ENCODE peak calls at places on chromosome 6, in six cellular contexts. W is stomach, O is fibroblast of villous mesenchyme, J is nephron progenitor cell, S is osteocyte, M is type B pancreatic cell. N is an unnamed sample.

GRCh38 chr6:53436904-53437303 is 88.2 kb upstream of the ELOVL5 start:
- DNase-seq in W (no peak), S (no peak), J (no peak), O (peak), M (no peak), N (no peak)

GRCh38 chr6:167475947-167476346 is 151.1 kb downstream of the TTLL2 start:
- DNase-seq in O (no peak), W (no peak), M (no peak), J (no peak), S (peak), N (no peak)

GRCh38 chr6:28896505-28897392 is 27.0 kb downstream of the TRIM27 start:
- DNase-seq in O (peak), W (peak), M (peak), J (peak), S (peak), N (peak)

GRCh38 chr6:105484238-105485161 is 81.6 kb upstream of the PREP start:
- DNase-seq in O (peak), S (no peak), W (no peak), J (no peak), M (no peak), N (no peak)

GRCh38 chr6:115393821-115394220 is 666.9 kb downstream of the FRK start:
- DNase-seq in W (no peak), S (no peak), O (no peak), M (no peak), J (no peak), N (no peak)

GRCh38 chr6:158853072-158853871 is 34.1 kb upstream of the EZR start:
- DNase-seq in S (no peak), W (peak), O (peak), J (peak), M (peak), N (peak)

GRCh38 chr6:11662323-11662722 is 116.3 kb downstream of the ADTRP start:
- DNase-seq in S (no peak), M (no peak), W (no peak), O (no peak), J (no peak), N (no peak)

GRCh38 chr6:134318396-134319281 is 727 bp upstream of the SGK1 start:
- DNase-seq in M (no peak), J (no peak), W (no peak), S (no peak), O (no peak), N (no peak)

GRCh38 chr6:56482525-56482924 is 160.2 kb downstream of the DST start:
- DNase-seq in O (no peak), S (no peak), W (peak), J (no peak), M (no peak), N (no peak)

DNA sequence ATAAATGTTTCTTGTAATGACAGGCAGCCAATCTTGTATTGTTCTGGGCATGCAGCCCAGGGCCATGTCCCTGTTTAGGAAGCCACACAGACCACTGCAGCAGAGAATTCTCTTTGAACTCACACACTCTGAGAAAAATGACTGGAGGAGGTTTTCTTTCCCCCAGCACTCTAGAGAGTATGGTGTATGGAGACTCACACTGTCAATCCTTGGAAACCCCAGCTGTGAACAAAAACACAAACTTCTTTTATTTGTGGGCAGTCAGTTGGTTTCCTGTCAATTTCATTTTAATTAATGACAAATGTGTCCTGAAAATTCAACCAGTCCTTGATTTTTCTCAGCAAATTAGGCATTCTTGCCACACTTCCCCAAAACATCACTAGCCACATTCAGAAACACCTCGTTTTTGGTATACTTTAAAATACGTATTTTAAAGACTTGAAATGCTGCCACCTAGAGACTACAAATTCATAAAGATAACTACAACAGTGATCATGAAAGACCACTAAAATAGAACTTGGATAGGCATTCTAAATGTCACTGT is 52.9 kb upstream of the UFL1 start:
- DNase-seq in S (no peak), O (no peak), W (no peak), J (no peak), M (no peak), N (no peak)
- TF ChIP-seq CTCF in S (peak), O (no peak), W (no peak), J (no peak), M (peak), N (no peak)

GRCh38 chr6:27040244-27041042 is 207.1 kb upstream of the PRSS16 start:
- DNase-seq in O (no peak), M (no peak), S (no peak), J (no peak), W (no peak), N (no peak)
- TF ChIP-seq CTCF in O (no peak), M (no peak), S (no peak), J (no peak), W (no peak), N (no peak)

GRCh38 chr6:132960720-132961119 is 146.4 kb downstream of the RPS12 start:
- DNase-seq in O (no peak), S (no peak), J (no peak), M (no peak), W (no peak), N (peak)

GRCh38 chr6:132961122-132961521 is 146.8 kb downstream of the RPS12 start:
- DNase-seq in J (no peak), O (no peak), S (no peak), W (no peak), M (no peak), N (peak)

GRCh38 chr6:132962936-132963579 is 148.7 kb downstream of the RPS12 start:
- DNase-seq in O (peak), S (no peak), J (peak), M (no peak), W (peak), N (peak)

GRCh38 chr6:132959927-132960326 is 145.6 kb downstream of the RPS12 start:
- DNase-seq in M (no peak), J (no peak), W (no peak), O (no peak), S (no peak), N (no peak)

DNA sequence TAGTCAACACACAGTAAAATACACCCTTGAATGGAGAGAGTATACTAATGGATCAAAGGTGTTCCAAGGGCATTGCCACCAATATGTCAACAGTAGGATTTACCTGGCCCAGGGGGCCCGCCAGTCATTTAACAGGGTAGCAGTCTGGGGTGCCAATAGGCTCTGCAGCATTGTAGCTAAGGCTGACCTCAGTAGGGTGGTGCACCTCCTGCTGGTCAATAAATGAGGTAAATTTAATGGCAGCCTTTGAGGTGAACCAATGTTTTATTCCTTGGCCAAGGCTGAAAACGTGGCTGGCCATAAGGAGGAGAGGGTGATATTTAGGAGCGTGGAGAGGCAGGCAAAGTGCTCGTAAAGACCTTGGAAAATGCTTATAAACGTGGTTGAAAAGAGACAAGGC is 147.2 kb downstream of the RPS12 start:
- DNase-seq in W (no peak), J (no peak), M (no peak), O (no peak), S (no peak), N (no peak)
- TF ChIP-seq CTCF in W (no peak), J (no peak), M (peak), O (peak), S (no peak), N (no peak)

GRCh38 chr6:15073344-15073789 is 172.5 kb upstream of the JARID2 start:
- DNase-seq in M (no peak), W (no peak), S (no peak), O (no peak), J (no peak), N (peak)
- TF ChIP-seq CTCF in M (no peak), W (no peak), S (no peak), O (no peak), J (no peak), N (no peak)

DNA sequence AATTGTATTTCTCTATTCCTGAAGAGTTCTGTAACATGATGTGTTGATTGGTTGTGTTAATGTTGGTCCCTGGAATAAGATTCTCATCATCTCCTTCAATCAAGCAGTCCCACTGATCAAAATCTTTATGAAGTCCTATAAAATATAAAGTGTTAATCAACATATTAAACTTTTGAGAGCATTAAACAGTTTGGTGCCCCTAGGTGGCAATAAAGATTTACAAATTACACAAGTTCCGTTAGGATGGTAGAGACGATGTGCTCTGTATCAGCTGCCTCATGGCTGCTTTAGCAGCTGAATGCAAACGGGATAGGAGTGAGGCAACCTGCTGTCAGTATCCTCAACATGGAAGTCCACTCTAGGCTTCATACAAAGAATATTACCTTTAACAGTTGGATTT is 16.9 kb downstream of the TDRD6 start:
- DNase-seq in S (no peak), M (no peak), W (no peak), J (no peak), O (peak), N (peak)
- TF ChIP-seq CTCF in S (peak), M (no peak), W (no peak), J (no peak), O (no peak), N (peak)

GRCh38 chr6:109024784-109025183 is 69.9 kb downstream of the SESN1 start:
- DNase-seq in O (peak), J (peak), W (no peak), S (no peak), M (no peak), N (no peak)
- TF ChIP-seq CTCF in O (peak), J (peak), W (no peak), S (no peak), M (no peak), N (no peak)

DNA sequence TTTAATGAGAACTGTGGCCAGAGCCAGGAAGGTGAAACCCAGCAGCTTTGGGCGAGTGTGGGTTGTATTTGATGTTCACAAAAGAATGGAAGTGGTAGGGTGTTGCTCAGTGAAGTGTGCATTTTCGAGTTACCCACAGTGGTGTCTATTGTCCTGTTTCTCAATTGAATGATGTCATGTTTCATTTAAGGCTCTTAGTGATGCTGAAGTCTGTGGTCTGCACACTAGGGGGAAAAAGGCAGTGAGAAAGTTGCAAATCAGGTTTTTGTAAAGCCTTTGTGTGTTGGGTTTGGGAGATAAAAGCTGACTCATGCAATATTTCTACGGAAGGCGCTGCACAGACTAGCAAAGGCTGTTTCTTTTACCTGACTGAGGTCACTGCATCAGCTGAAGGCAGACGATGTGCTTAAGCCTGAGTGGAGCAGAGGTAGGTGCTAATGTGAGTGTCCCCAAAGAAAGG is 121.1 kb downstream of the PLEKHG1 start:
- DNase-seq in W (no peak), S (no peak), J (no peak), O (no peak), M (no peak), N (peak)
- TF ChIP-seq CTCF in W (no peak), S (no peak), J (no peak), O (no peak), M (peak), N (no peak)

GRCh38 chr6:109455502-109456282 is at the start of gene MICAL1:
- DNase-seq in J (peak), W (peak), M (no peak), S (peak), O (peak), N (peak)
- TF ChIP-seq CTCF in J (peak), W (peak), M (peak), S (peak), O (peak), N (peak)

GRCh38 chr6:78863576-78863975 is 3.8 kb upstream of the IRAK1BP1 start:
- DNase-seq in O (no peak), M (no peak), W (no peak), S (no peak), J (no peak), N (no peak)

GRCh38 chr6:78864957-78865356 is 2.4 kb upstream of the IRAK1BP1 start:
- DNase-seq in S (no peak), J (no peak), W (no peak), O (no peak), M (no peak), N (no peak)

GRCh38 chr6:78867020-78867369 is 356 bp upstream of the IRAK1BP1 start:
- DNase-seq in O (no peak), M (no peak), S (no peak), J (no peak), W (no peak), N (no peak)

GRCh38 chr6:78868124-78868523 is 773 bp downstream of the IRAK1BP1 start:
- DNase-seq in S (no peak), J (no peak), O (no peak), M (no peak), W (no peak), N (no peak)

GRCh38 chr6:78867370-78868040 is at the start of gene IRAK1BP1:
- DNase-seq in M (peak), S (peak), J (peak), W (peak), O (peak), N (peak)
- TF ChIP-seq CTCF in M (peak), S (peak), J (peak), W (no peak), O (peak), N (no peak)

GRCh38 chr6:95091823-95092436 is 485.4 kb upstream of the MANEA start:
- DNase-seq in W (no peak), J (no peak), M (no peak), S (no peak), O (peak), N (no peak)
- TF ChIP-seq CTCF in W (no peak), J (peak), M (peak), S (peak), O (peak), N (no peak)

N was measured in Calu3.